ENCODE peak calls at places on chromosomes 2 and 18, in four cellular contexts. One of them, this sample, is unnamed.
A peak's percentile ranks its signal among the peaks of the same experiment; 100 is the strongest.

GRCh38 chr18:22703883-22704626 is 229.1 kb upstream of the RBBP8 start:
- DNase-seq in MG63: no peak
- DNase-seq in frontal cortex: peak; percentile 48
- DNase-seq in renal cortical epithelial cell: peak; percentile 66
- DNase-seq in this sample: no peak

GRCh38 chr2:132430895-132431294 is 14.3 kb downstream of the GPR39 start:
- DNase-seq in MG63: no peak
- DNase-seq in frontal cortex: no peak
- DNase-seq in renal cortical epithelial cell: peak; percentile 93
- DNase-seq in this sample: peak; percentile 38

GRCh38 chr2:113150258-113150601 is 22.8 kb downstream of the IL1RN start:
- DNase-seq in MG63: no peak
- DNase-seq in frontal cortex: no peak
- DNase-seq in renal cortical epithelial cell: no peak
- DNase-seq in this sample: no peak

GRCh38 chr18:5900249-5900648 is 4.9 kb upstream of the TMEM200C start:
- DNase-seq in MG63: no peak
- DNase-seq in frontal cortex: no peak
- DNase-seq in renal cortical epithelial cell: peak; percentile 84
- DNase-seq in this sample: no peak

GRCh38 chr2:195411219-195411687 is 245.8 kb upstream of the SLC39A10 start:
- DNase-seq in MG63: peak; percentile 9
- DNase-seq in frontal cortex: no peak
- DNase-seq in renal cortical epithelial cell: peak; percentile 54
- DNase-seq in this sample: no peak

GRCh38 chr18:12041561-12041960 is 52.1 kb upstream of the ANKRD62 start:
- DNase-seq in MG63: peak; percentile 46
- DNase-seq in frontal cortex: no peak
- DNase-seq in renal cortical epithelial cell: peak; percentile 99
- DNase-seq in this sample: no peak

GRCh38 chr2:20185176-20186022 is 39.5 kb downstream of the SDC1 start:
- DNase-seq in MG63: peak; percentile 50
- DNase-seq in frontal cortex: no peak
- DNase-seq in renal cortical epithelial cell: peak; percentile 89
- DNase-seq in this sample: peak; percentile 69

GRCh38 chr2:74201596-74201995 is 3.2 kb downstream of the MTHFD2 start:
- DNase-seq in MG63: no peak
- DNase-seq in frontal cortex: no peak
- DNase-seq in renal cortical epithelial cell: no peak
- DNase-seq in this sample: no peak

GRCh38 chr2:17030070-17030469 is 364.4 kb upstream of the CYRIA start:
- DNase-seq in MG63: no peak
- DNase-seq in frontal cortex: no peak
- DNase-seq in renal cortical epithelial cell: no peak
- DNase-seq in this sample: no peak

GRCh38 chr2:229443869-229444268 is 172.8 kb upstream of the PID1 start:
- DNase-seq in MG63: no peak
- DNase-seq in frontal cortex: no peak
- DNase-seq in renal cortical epithelial cell: no peak
- DNase-seq in this sample: no peak

GRCh38 chr2:60938301-60938700 is 56.9 kb downstream of the REL start:
- DNase-seq in MG63: no peak
- DNase-seq in frontal cortex: no peak
- DNase-seq in renal cortical epithelial cell: no peak
- DNase-seq in this sample: no peak

GRCh38 chr18:63951302-63951705 is 2.2 kb downstream of the HMSD start:
- DNase-seq in MG63: no peak
- DNase-seq in frontal cortex: no peak
- DNase-seq in renal cortical epithelial cell: no peak
- DNase-seq in this sample: no peak

GRCh38 chr2:187976259-187976658 is 315.4 kb upstream of the GULP1 start:
- DNase-seq in MG63: no peak
- DNase-seq in frontal cortex: no peak
- DNase-seq in renal cortical epithelial cell: peak; percentile 57
- DNase-seq in this sample: no peak

GRCh38 chr2:28695245-28695647 is 56.4 kb upstream of the PPP1CB start:
- DNase-seq in MG63: no peak
- DNase-seq in frontal cortex: no peak
- DNase-seq in renal cortical epithelial cell: no peak
- DNase-seq in this sample: no peak

GRCh38 chr2:53422979-53423378 is 344.6 kb upstream of the CHAC2 start:
- DNase-seq in MG63: peak; percentile 26
- DNase-seq in frontal cortex: no peak
- DNase-seq in renal cortical epithelial cell: peak; percentile 33
- DNase-seq in this sample: peak; percentile 79

GRCh38 chr2:147049888-147050446 is 794.9 kb upstream of the ACVR2A start:
- DNase-seq in MG63: peak; percentile 30
- DNase-seq in frontal cortex: no peak
- DNase-seq in renal cortical epithelial cell: no peak
- DNase-seq in this sample: no peak

GRCh38 chr2:165621086-165621560 is 151.6 kb downstream of the CSRNP3 start:
- DNase-seq in MG63: peak; percentile 16
- DNase-seq in frontal cortex: no peak
- DNase-seq in renal cortical epithelial cell: peak; percentile 89
- DNase-seq in this sample: no peak

GRCh38 chr2:220553150-220553549 is 925.7 kb downstream of the SLC4A3 start:
- DNase-seq in MG63: no peak
- DNase-seq in frontal cortex: no peak
- DNase-seq in renal cortical epithelial cell: no peak
- DNase-seq in this sample: no peak

GRCh38 chr2:157822993-157823392 is 53.1 kb downstream of the ACVR1 start:
- DNase-seq in MG63: no peak
- DNase-seq in frontal cortex: no peak
- DNase-seq in renal cortical epithelial cell: peak; percentile 54
- DNase-seq in this sample: no peak

GRCh38 chr2:74556159-74556558 is 1.6 kb downstream of the DOK1 start:
- DNase-seq in MG63: no peak
- DNase-seq in frontal cortex: no peak
- DNase-seq in renal cortical epithelial cell: no peak
- DNase-seq in this sample: no peak

GRCh38 chr2:136162438-136162837 is 44.5 kb upstream of the CXCR4 start:
- DNase-seq in MG63: no peak
- DNase-seq in frontal cortex: no peak
- DNase-seq in renal cortical epithelial cell: no peak
- DNase-seq in this sample: no peak

GRCh38 chr2:33489835-33490431 is 13.5 kb downstream of the RASGRP3 start:
- DNase-seq in MG63: no peak
- DNase-seq in frontal cortex: no peak
- DNase-seq in renal cortical epithelial cell: no peak
- DNase-seq in this sample: no peak

GRCh38 chr2:27647289-27647688 is 16.1 kb downstream of the SUPT7L start:
- DNase-seq in MG63: no peak
- DNase-seq in frontal cortex: no peak
- DNase-seq in renal cortical epithelial cell: no peak
- DNase-seq in this sample: no peak

GRCh38 chr2:136384541-136385303 is 266.8 kb upstream of the CXCR4 start:
- DNase-seq in MG63: no peak
- DNase-seq in frontal cortex: peak; percentile 32
- DNase-seq in renal cortical epithelial cell: peak; percentile 41
- DNase-seq in this sample: peak; percentile 75

GRCh38 chr18:48784654-48785053 is 166.1 kb downstream of the SMAD7 start:
- DNase-seq in MG63: no peak
- DNase-seq in frontal cortex: no peak
- DNase-seq in renal cortical epithelial cell: no peak
- DNase-seq in this sample: no peak

GRCh38 chr2:15031745-15032240 is 399.3 kb downstream of the LRATD1 start:
- DNase-seq in MG63: no peak
- DNase-seq in frontal cortex: no peak
- DNase-seq in renal cortical epithelial cell: no peak
- DNase-seq in this sample: peak; percentile 76

GRCh38 chr2:128783896-128784295 is 465.2 kb upstream of the HS6ST1 start:
- DNase-seq in MG63: peak; percentile 56
- DNase-seq in frontal cortex: no peak
- DNase-seq in renal cortical epithelial cell: no peak
- DNase-seq in this sample: no peak

GRCh38 chr2:235740821-235741220 is 247.0 kb downstream of the AGAP1 start:
- DNase-seq in MG63: peak; percentile 20
- DNase-seq in frontal cortex: no peak
- DNase-seq in renal cortical epithelial cell: peak; percentile 15
- DNase-seq in this sample: peak; percentile 83

GRCh38 chr2:109374548-109375130 is 239.1 kb downstream of the SEPTIN10 start:
- DNase-seq in MG63: no peak
- DNase-seq in frontal cortex: no peak
- DNase-seq in renal cortical epithelial cell: no peak
- DNase-seq in this sample: peak; percentile 24

GRCh38 chr2:2875296-2875695 is 502.3 kb downstream of the EIPR1 start:
- DNase-seq in MG63: no peak
- DNase-seq in frontal cortex: no peak
- DNase-seq in renal cortical epithelial cell: no peak
- DNase-seq in this sample: peak; percentile 17

GRCh38 chr18:79599503-79599931 is 80.1 kb upstream of the CTDP1 start:
- DNase-seq in MG63: peak; percentile 76
- DNase-seq in frontal cortex: no peak
- DNase-seq in renal cortical epithelial cell: peak; percentile 40
- DNase-seq in this sample: no peak

GRCh38 chr2:34547340-34547739 is 948.2 kb upstream of the FAM98A start:
- DNase-seq in MG63: no peak
- DNase-seq in frontal cortex: no peak
- DNase-seq in renal cortical epithelial cell: no peak
- DNase-seq in this sample: peak; percentile 44